ENCODE peak calls at places on chromosomes 12 and 14, in four cellular contexts. K is AG04450, X is PC-3, V is fibroblast of pulmonary artery. P is an unnamed sample.

GRCh38 chr12:130447655-130447965 is 109.9 kb downstream of the PIWIL1 start:
- DNase-seq in X (no peak), V (no peak), K (no peak), P (no peak)

GRCh38 chr12:132477009-132477702 is 12.8 kb upstream of the FBRSL1 start:
- DNase-seq in X (no peak), V (no peak), K (no peak), P (no peak)

GRCh38 chr12:3223601-3224529 is 146.7 kb downstream of the TSPAN9 start:
- DNase-seq in V (no peak), X (no peak), K (no peak), P (no peak)

GRCh38 chr12:69015831-69016230 is 82.9 kb upstream of the CPM start:
- DNase-seq in K (no peak), V (no peak), X (no peak), P (no peak)

GRCh38 chr12:32558941-32559340 is 120.2 kb upstream of the DNM1L start:
- DNase-seq in V (peak), X (no peak), K (no peak), P (peak)

GRCh38 chr12:8532045-8532444 is 8.7 kb downstream of the CLEC4E start:
- DNase-seq in K (no peak), X (no peak), V (no peak), P (no peak)

GRCh38 chr12:15597125-15597830 is 191.9 kb downstream of the EPS8 start:
- DNase-seq in V (no peak), K (no peak), X (no peak), P (no peak)

GRCh38 chr14:75126679-75127473 is at the start of gene NEK9:
- DNase-seq in K (no peak), V (peak), X (peak), P (peak)

GRCh38 chr12:25827747-25828146 is 130.7 kb upstream of the RASSF8 start:
- DNase-seq in K (no peak), V (no peak), X (no peak), P (no peak)

GRCh38 chr12:123757555-123757954 is 4.5 kb upstream of the DNAH10 start:
- DNase-seq in K (peak), V (peak), X (no peak), P (no peak)

GRCh38 chr12:133010657-133011297 is 24.6 kb downstream of the ZNF26 start:
- DNase-seq in X (no peak), K (no peak), V (no peak), P (no peak)

GRCh38 chr12:111149299-111149698 is 219.6 kb downstream of the PHETA1 start:
- DNase-seq in X (no peak), V (no peak), K (no peak), P (no peak)

GRCh38 chr12:64390275-64390851 is at the start of gene C12orf56:
- DNase-seq in X (no peak), V (no peak), K (no peak), P (no peak)

GRCh38 chr12:115922952-115923564 is 354.4 kb downstream of the MED13L start:
- DNase-seq in V (peak), K (no peak), X (peak), P (no peak)
- TF ChIP-seq CTCF in V (peak), K (peak), X (peak), P (no peak)

GRCh38 chr12:30440826-30441602 is 254.7 kb downstream of the IPO8 start:
- DNase-seq in V (peak), X (peak), K (no peak), P (no peak)
- TF ChIP-seq CTCF in V (peak), X (peak), K (peak), P (no peak)

GRCh38 chr12:34390846-34391700 is 368.8 kb downstream of the ALG10 start:
- DNase-seq in K (no peak), V (no peak), X (no peak), P (no peak)
- TF ChIP-seq CTCF in K (no peak), V (no peak), X (no peak), P (no peak)

GRCh38 chr12:103965255-103965589 is 450 bp upstream of the TDG start:
- DNase-seq in X (no peak), V (no peak), K (no peak), P (no peak)

GRCh38 chr12:103964805-103965204 is 867 bp upstream of the TDG start:
- DNase-seq in K (no peak), X (no peak), V (no peak), P (no peak)

GRCh38 chr12:103962493-103962892 is 3.2 kb upstream of the TDG start:
- DNase-seq in K (no peak), X (no peak), V (no peak), P (no peak)

GRCh38 chr12:103966736-103967135 is 1.1 kb downstream of the TDG start:
- DNase-seq in K (no peak), V (no peak), X (no peak), P (no peak)

GRCh38 chr12:103965590-103966407 is at the start of gene TDG:
- DNase-seq in V (peak), K (peak), X (peak), P (peak)
- TF ChIP-seq CTCF in V (no peak), K (peak), X (no peak), P (no peak)

DNA sequence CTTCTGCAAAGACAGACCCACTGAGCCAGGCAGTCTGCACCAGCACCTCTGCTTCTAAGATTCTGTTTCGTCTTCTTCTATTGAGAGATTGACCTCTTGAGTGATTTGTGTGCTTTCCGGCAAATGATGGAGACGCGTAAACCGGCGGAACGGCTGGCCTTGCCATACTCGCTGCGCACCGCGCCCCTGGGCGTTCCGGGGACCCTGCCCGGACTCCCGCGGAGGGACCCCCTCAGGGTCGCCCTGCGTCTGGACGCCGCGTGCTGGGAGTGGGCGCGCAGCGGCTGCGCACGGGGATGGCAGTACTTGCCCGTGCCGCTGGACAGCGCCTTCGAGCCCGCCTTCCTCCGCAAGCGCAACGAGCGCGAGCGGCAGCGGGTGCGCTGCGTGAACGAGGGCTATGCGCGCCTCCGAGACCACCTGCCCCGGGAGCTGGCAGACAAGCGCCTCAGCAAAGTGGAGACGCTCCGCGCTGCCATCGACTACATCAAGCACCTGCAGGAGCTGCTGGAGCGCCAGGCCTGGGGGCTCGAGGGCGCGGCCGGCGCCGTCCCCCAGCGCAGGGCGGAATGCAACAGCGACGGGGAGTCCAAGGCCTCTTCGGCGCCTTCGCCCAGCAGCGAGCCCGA is 703 bp downstream of the ASCL4 start:
- DNase-seq in K (no peak), V (no peak), X (no peak), P (no peak)
- TF ChIP-seq CTCF in K (no peak), V (no peak), X (no peak), P (no peak)